ENCODE peak calls at places on chromosomes 4 and X, in ten cellular contexts. C, N, T, M, Z, X, L, Y, R and B are unnamed samples.

GRCh38 chr4:87353592-87353991 is 30.9 kb upstream of the HSD17B13 start:
- DNase-seq in L (no peak), N (peak), Y (peak), C (no peak), M (peak), R (peak), T (no peak), Z (peak), X (peak), B (peak)

GRCh38 chr4:6999172-7000086 is 43.7 kb upstream of the TADA2B start:
- DNase-seq in M (no peak), R (no peak), Z (no peak), T (no peak), X (peak), Y (peak), N (no peak), L (no peak), C (no peak), B (no peak)

GRCh38 chr4:187565416-187565815 is 430.2 kb upstream of the ZFP42 start:
- DNase-seq in M (no peak), L (no peak), C (no peak), N (no peak), T (no peak), R (no peak), Y (no peak), Z (no peak), X (no peak), B (no peak)

GRCh38 chr4:112975567-112976355 is 73.7 kb upstream of the ANK2 start:
- DNase-seq in C (no peak), M (no peak), Z (no peak), L (no peak), X (no peak), R (no peak), N (no peak), T (no peak), Y (no peak), B (no peak)

GRCh38 chrX:57822398-57822797 is 87.9 kb downstream of the ZXDA start:
- DNase-seq in X (no peak), M (no peak), N (no peak), Y (no peak), T (no peak), Z (no peak), R (no peak), L (no peak), C (no peak), B (no peak)

GRCh38 chr4:55214172-55214571 is 88.8 kb upstream of the KDR start:
- DNase-seq in L (no peak), X (no peak), C (no peak), T (no peak), N (peak), M (no peak), Y (no peak), R (no peak), Z (no peak), B (peak)

GRCh38 chr4:89307446-89308160 is at the start of gene GPRIN3:
- DNase-seq in Z (no peak), Y (no peak), L (peak), R (peak), N (peak), X (peak), M (peak), C (peak), T (no peak), B (peak)

GRCh38 chrX:1249101-1249887 is 19.3 kb upstream of the CSF2RA start:
- DNase-seq in X (peak), Z (peak), T (no peak), N (peak), Y (no peak), C (no peak), R (peak), L (peak), M (peak), B (peak)

GRCh38 chrX:148501121-148502066 is 977 bp downstream of the AFF2 start:
- DNase-seq in Z (no peak), Y (no peak), X (peak), C (peak), T (no peak), M (peak), L (no peak), R (no peak), N (peak), B (no peak)

GRCh38 chr4:47383829-47384427 is 79.6 kb downstream of the COMMD8 start:
- DNase-seq in N (peak), Y (peak), X (no peak), L (no peak), R (no peak), M (peak), T (no peak), C (no peak), Z (peak), B (peak)

GRCh38 chr4:151783867-151784266 is 23.1 kb upstream of the GATB start:
- DNase-seq in C (no peak), R (no peak), M (no peak), N (no peak), Z (no peak), Y (no peak), X (no peak), L (no peak), T (no peak), B (no peak)

GRCh38 chr4:140046037-140046436 is 107.9 kb downstream of the MAML3 start:
- DNase-seq in R (no peak), L (no peak), X (no peak), T (no peak), Z (no peak), Y (no peak), N (no peak), M (no peak), C (no peak), B (peak)

GRCh38 chrX:130111220-130111934 is 1.1 kb upstream of the ELF4 start:
- DNase-seq in N (peak), C (no peak), X (no peak), M (no peak), R (no peak), Z (no peak), T (no peak), L (no peak), Y (no peak), B (no peak)

GRCh38 chr4:48223633-48224295 is 45.9 kb downstream of the TEC start:
- DNase-seq in M (no peak), X (no peak), Z (no peak), N (no peak), T (no peak), Y (peak), R (no peak), C (no peak), L (no peak), B (no peak)

GRCh38 chr4:47154816-47155370 is 123.5 kb downstream of the GABRB1 start:
- DNase-seq in M (no peak), N (no peak), X (peak), Y (no peak), Z (no peak), T (no peak), R (no peak), C (no peak), L (no peak), B (no peak)

GRCh38 chrX:23637187-23637586 is 30.1 kb upstream of the PRDX4 start:
- DNase-seq in L (no peak), R (peak), Y (no peak), X (no peak), T (no peak), M (no peak), Z (no peak), N (no peak), C (no peak), B (no peak)

GRCh38 chr4:109998867-109999303 is 86.2 kb downstream of the EGF start:
- DNase-seq in C (no peak), M (peak), N (peak), Z (peak), X (no peak), T (no peak), L (no peak), Y (peak), R (peak), B (peak)

GRCh38 chr4:7199771-7200441 is 7.6 kb downstream of the SORCS2 start:
- DNase-seq in R (no peak), L (no peak), Z (no peak), X (peak), T (no peak), Y (no peak), N (no peak), M (no peak), C (peak), B (no peak)

GRCh38 chrX:151713859-151714258 is 2.0 kb upstream of the FATE1 start:
- DNase-seq in T (no peak), R (no peak), C (no peak), Y (peak), Z (no peak), N (peak), M (no peak), L (no peak), X (peak), B (peak)

GRCh38 chrX:76148753-76149152 is 24.1 kb upstream of the PBDC1 start:
- DNase-seq in Z (no peak), C (peak), N (peak), R (peak), T (no peak), X (peak), M (peak), L (peak), Y (no peak), B (peak)

GRCh38 chrX:69136546-69137331 is 28.5 kb downstream of the PJA1 start:
- DNase-seq in L (no peak), X (peak), Y (no peak), N (peak), T (no peak), C (no peak), R (no peak), Z (no peak), M (no peak), B (no peak)

GRCh38 chrX:72041901-72042859 is 89.5 kb downstream of the RTL5 start:
- DNase-seq in N (peak), T (no peak), X (peak), C (no peak), Z (no peak), R (no peak), L (no peak), Y (no peak), M (no peak), B (no peak)